ENCODE peak calls at places on chromosomes 11 and 22, in six cellular contexts. B, Q, R, U, L and J are unnamed samples.

GRCh38 chr11:20087118-20087521 is 73.2 kb downstream of the DBX1 start:
- DNase-seq in B (no peak), R (no peak), L (peak), U (no peak), Q (no peak), J (no peak)

GRCh38 chr11:19345519-19345847 is 104.7 kb upstream of the E2F8 start:
- DNase-seq in L (peak), U (no peak), R (no peak), B (no peak), Q (peak), J (no peak)

GRCh38 chr22:27992294-27993165 is 73.5 kb upstream of the PITPNB start:
- DNase-seq in L (no peak), B (no peak), R (no peak), U (no peak), Q (no peak), J (no peak)

GRCh38 chr11:120912504-120912903 is 111.4 kb upstream of the TBCEL start:
- DNase-seq in R (peak), B (no peak), Q (no peak), U (no peak), L (peak), J (no peak)

GRCh38 chr22:48259991-48260670 is 1497.7 kb downstream of the TBC1D22A start:
- DNase-seq in R (no peak), L (no peak), B (no peak), U (no peak), Q (no peak), J (no peak)

GRCh38 chr22:36773935-36774334 is 2.0 kb downstream of the IFT27 start:
- DNase-seq in R (peak), U (no peak), B (no peak), Q (no peak), L (peak), J (no peak)

GRCh38 chr11:7657306-7658025 is 15.8 kb downstream of the CYB5R2 start:
- DNase-seq in R (peak), B (peak), U (no peak), L (peak), Q (peak), J (peak)

GRCh38 chr11:104946907-104947306 is 21.5 kb downstream of the CASP4 start:
- DNase-seq in B (no peak), R (peak), Q (no peak), U (no peak), L (peak), J (peak)

GRCh38 chr22:25105817-25106650 is 93.6 kb upstream of the CRYBB3 start:
- DNase-seq in B (no peak), U (no peak), Q (no peak), L (no peak), R (no peak), J (no peak)

GRCh38 chr11:111426615-111427014 is 47.5 kb upstream of the POU2AF1 start:
- DNase-seq in R (peak), Q (no peak), B (no peak), L (no peak), U (no peak), J (no peak)

GRCh38 chr11:112227002-112227401 is 774 bp downstream of the PTS start:
- DNase-seq in B (no peak), R (peak), L (peak), U (no peak), Q (no peak), J (no peak)

GRCh38 chr22:45896153-45896951 is 80.6 kb downstream of the WNT7B start:
- DNase-seq in U (no peak), L (no peak), B (peak), Q (peak), R (peak), J (peak)

GRCh38 chr11:90738799-90739198 is 516.0 kb upstream of the CHORDC1 start:
- DNase-seq in U (no peak), L (no peak), R (no peak), Q (no peak), B (no peak), J (no peak)